ENCODE peak calls at places on chromosomes 7 and 10, in seven cellular contexts. One of them, this sample, is unnamed.

GRCh38 chr10:47016564-47016963 is 105.3 kb downstream of the PTPN20 start:
- DNase-seq in lower lobe of right lung: no peak
- DNase-seq in activated T-helper 2 cell treated with anti-CD3 and anti-CD28 coated beads, Interferon-gamma antibody, Interleukin-2, Interleukin-4, amounts not matched to agents 10 μg/mL and 5 μg/mL and 100 μg/mL, durations not matched to agents 14 hours and 24 hours and 36 hours: no peak
- DNase-seq in WTC11: no peak
- DNase-seq in activated CD8-positive, alpha-beta memory T cell treated with anti-CD3 and anti-CD28 coated beads, Interleukin-2, amount 50 U/mL, for 48 hours: no peak
- DNase-seq in effector memory CD4-positive, alpha-beta T cell: no peak
- DNase-seq in activated T-cell treated with anti-CD3 and anti-CD28 coated beads for 1 hour: no peak
- DNase-seq in this sample: no peak

GRCh38 chr10:10307551-10307950 is 710.1 kb upstream of the CELF2 start:
- DNase-seq in lower lobe of right lung: no peak
- DNase-seq in activated T-helper 2 cell treated with anti-CD3 and anti-CD28 coated beads, Interferon-gamma antibody, Interleukin-2, Interleukin-4, amounts not matched to agents 10 μg/mL and 5 μg/mL and 100 μg/mL, durations not matched to agents 14 hours and 24 hours and 36 hours: no peak
- DNase-seq in WTC11: no peak
- DNase-seq in activated CD8-positive, alpha-beta memory T cell treated with anti-CD3 and anti-CD28 coated beads, Interleukin-2, amount 50 U/mL, for 48 hours: no peak
- DNase-seq in effector memory CD4-positive, alpha-beta T cell: no peak
- DNase-seq in activated T-cell treated with anti-CD3 and anti-CD28 coated beads for 1 hour: no peak
- DNase-seq in this sample: no peak

GRCh38 chr7:34086064-34086463 is 180.7 kb downstream of the BMPER start:
- DNase-seq in lower lobe of right lung: no peak
- DNase-seq in activated T-helper 2 cell treated with anti-CD3 and anti-CD28 coated beads, Interferon-gamma antibody, Interleukin-2, Interleukin-4, amounts not matched to agents 10 μg/mL and 5 μg/mL and 100 μg/mL, durations not matched to agents 14 hours and 24 hours and 36 hours: no peak
- DNase-seq in WTC11: no peak
- DNase-seq in activated CD8-positive, alpha-beta memory T cell treated with anti-CD3 and anti-CD28 coated beads, Interleukin-2, amount 50 U/mL, for 48 hours: no peak
- DNase-seq in effector memory CD4-positive, alpha-beta T cell: no peak
- DNase-seq in activated T-cell treated with anti-CD3 and anti-CD28 coated beads for 1 hour: no peak
- DNase-seq in this sample: no peak

GRCh38 chr10:33258951-33259350 is 75.5 kb downstream of the NRP1 start:
- DNase-seq in lower lobe of right lung: no peak
- DNase-seq in activated T-helper 2 cell treated with anti-CD3 and anti-CD28 coated beads, Interferon-gamma antibody, Interleukin-2, Interleukin-4, amounts not matched to agents 10 μg/mL and 5 μg/mL and 100 μg/mL, durations not matched to agents 14 hours and 24 hours and 36 hours: no peak
- DNase-seq in WTC11: no peak
- DNase-seq in activated CD8-positive, alpha-beta memory T cell treated with anti-CD3 and anti-CD28 coated beads, Interleukin-2, amount 50 U/mL, for 48 hours: no peak
- DNase-seq in effector memory CD4-positive, alpha-beta T cell: no peak
- DNase-seq in activated T-cell treated with anti-CD3 and anti-CD28 coated beads for 1 hour: no peak
- DNase-seq in this sample: peak; percentile 54

GRCh38 chr10:30433286-30433778 is 652 bp upstream of the MAP3K8 start:
- DNase-seq in lower lobe of right lung: peak; percentile 90
- DNase-seq in activated T-helper 2 cell treated with anti-CD3 and anti-CD28 coated beads, Interferon-gamma antibody, Interleukin-2, Interleukin-4, amounts not matched to agents 10 μg/mL and 5 μg/mL and 100 μg/mL, durations not matched to agents 14 hours and 24 hours and 36 hours: peak; percentile 33
- DNase-seq in WTC11: peak; percentile 75
- DNase-seq in activated CD8-positive, alpha-beta memory T cell treated with anti-CD3 and anti-CD28 coated beads, Interleukin-2, amount 50 U/mL, for 48 hours: peak; percentile 77
- DNase-seq in effector memory CD4-positive, alpha-beta T cell: peak; percentile 27
- DNase-seq in activated T-cell treated with anti-CD3 and anti-CD28 coated beads for 1 hour: no peak
- DNase-seq in this sample: peak; percentile 52

GRCh38 chr7:92057375-92057774 is 76.9 kb downstream of the CYP51A1 start:
- DNase-seq in lower lobe of right lung: no peak
- DNase-seq in activated T-helper 2 cell treated with anti-CD3 and anti-CD28 coated beads, Interferon-gamma antibody, Interleukin-2, Interleukin-4, amounts not matched to agents 10 μg/mL and 5 μg/mL and 100 μg/mL, durations not matched to agents 14 hours and 24 hours and 36 hours: no peak
- DNase-seq in WTC11: no peak
- DNase-seq in activated CD8-positive, alpha-beta memory T cell treated with anti-CD3 and anti-CD28 coated beads, Interleukin-2, amount 50 U/mL, for 48 hours: no peak
- DNase-seq in effector memory CD4-positive, alpha-beta T cell: no peak
- DNase-seq in activated T-cell treated with anti-CD3 and anti-CD28 coated beads for 1 hour: no peak
- DNase-seq in this sample: peak; percentile 42

GRCh38 chr7:9681284-9681683 is 1247.9 kb downstream of the NXPH1 start:
- DNase-seq in lower lobe of right lung: no peak
- DNase-seq in activated T-helper 2 cell treated with anti-CD3 and anti-CD28 coated beads, Interferon-gamma antibody, Interleukin-2, Interleukin-4, amounts not matched to agents 10 μg/mL and 5 μg/mL and 100 μg/mL, durations not matched to agents 14 hours and 24 hours and 36 hours: no peak
- DNase-seq in WTC11: no peak
- DNase-seq in activated CD8-positive, alpha-beta memory T cell treated with anti-CD3 and anti-CD28 coated beads, Interleukin-2, amount 50 U/mL, for 48 hours: no peak
- DNase-seq in effector memory CD4-positive, alpha-beta T cell: no peak
- DNase-seq in activated T-cell treated with anti-CD3 and anti-CD28 coated beads for 1 hour: no peak
- DNase-seq in this sample: no peak

GRCh38 chr7:43758029-43758860 is at the start of gene BLVRA:
- DNase-seq in lower lobe of right lung: peak; percentile 84
- DNase-seq in activated T-helper 2 cell treated with anti-CD3 and anti-CD28 coated beads, Interferon-gamma antibody, Interleukin-2, Interleukin-4, amounts not matched to agents 10 μg/mL and 5 μg/mL and 100 μg/mL, durations not matched to agents 14 hours and 24 hours and 36 hours: peak; percentile 60
- DNase-seq in WTC11: peak; percentile 73
- DNase-seq in activated CD8-positive, alpha-beta memory T cell treated with anti-CD3 and anti-CD28 coated beads, Interleukin-2, amount 50 U/mL, for 48 hours: peak; percentile 77
- DNase-seq in effector memory CD4-positive, alpha-beta T cell: peak; percentile 57
- DNase-seq in activated T-cell treated with anti-CD3 and anti-CD28 coated beads for 1 hour: peak; percentile 52
- DNase-seq in this sample: no peak